ENCODE peak calls at places on chromosomes 2 and 18, in four cellular contexts. I, R, B and D are unnamed samples.

GRCh38 chr2:89767581-89768435 is 1076.3 kb downstream of the RPIA start:
- DNase-seq in I (no peak), R (no peak), B (no peak), D (no peak)

GRCh38 chr2:109203246-109204011 is 74.4 kb downstream of the SH3RF3 start:
- DNase-seq in I (no peak), R (no peak), B (no peak), D (no peak)

GRCh38 chr2:199861116-199861774 is 10.3 kb upstream of the FTCDNL1 start:
- DNase-seq in I (peak; percentile 51), R (no peak), B (no peak), D (no peak)

GRCh38 chr18:54411781-54412180 is 54.1 kb downstream of the C18orf54 start:
- DNase-seq in I (no peak), R (no peak), B (no peak), D (no peak)

GRCh38 chr18:75582406-75582821 is 154.9 kb upstream of the SMIM21 start:
- DNase-seq in I (peak; percentile 1), R (no peak), B (no peak), D (no peak)

GRCh38 chr2:217551229-217551909 is 451.4 kb downstream of the TNS1 start:
- DNase-seq in I (no peak), R (no peak), B (no peak), D (no peak)

GRCh38 chr2:119389615-119390306 is 23.0 kb downstream of the DBI start:
- DNase-seq in I (peak; percentile 84), R (no peak), B (no peak), D (no peak)

GRCh38 chr2:147182260-147182659 is 662.6 kb upstream of the ACVR2A start:
- DNase-seq in I (peak; percentile 9), R (peak; percentile 22), B (peak; percentile 30), D (peak; percentile 72)

GRCh38 chr2:157809212-157809611 is 66.9 kb downstream of the ACVR1 start:
- DNase-seq in I (peak; percentile 60), R (no peak), B (no peak), D (no peak)

GRCh38 chr2:75055820-75056675 is 97.6 kb downstream of the POLE4 start:
- DNase-seq in I (no peak), R (no peak), B (no peak), D (no peak)

GRCh38 chr2:216307496-216307895 is 64.8 kb downstream of the MARCHF4 start:
- DNase-seq in I (no peak), R (no peak), B (no peak), D (no peak)

GRCh38 chr2:218716070-218716469 is 5.4 kb downstream of the TTLL4 start:
- DNase-seq in I (peak; percentile 63), R (no peak), B (no peak), D (no peak)

GRCh38 chr2:201579536-201579935 is 63.8 kb downstream of the TMEM237 start:
- DNase-seq in I (no peak), R (no peak), B (no peak), D (no peak)

GRCh38 chr2:24380687-24381271 is 20.4 kb upstream of the ITSN2 start:
- DNase-seq in I (no peak), R (no peak), B (no peak), D (no peak)

GRCh38 chr18:30622635-30623034 is 419.9 kb downstream of the DSC3 start:
- DNase-seq in I (no peak), R (no peak), B (no peak), D (no peak)

GRCh38 chr2:6417050-6417449 is 448.7 kb downstream of the CMPK2 start:
- DNase-seq in I (no peak), R (no peak), B (no peak), D (no peak)

GRCh38 chr2:189409647-189410046 is 31.6 kb upstream of the WDR75 start:
- DNase-seq in I (no peak), R (no peak), B (no peak), D (no peak)

GRCh38 chr2:149767516-149767974 is 180.0 kb upstream of the MMADHC start:
- DNase-seq in I (peak; percentile 62), R (no peak), B (no peak), D (no peak)

GRCh38 chr2:151638188-151638933 is 95.9 kb downstream of the NEB start:
- DNase-seq in I (no peak), R (peak; percentile 30), B (peak; percentile 4), D (peak; percentile 55)

GRCh38 chr2:237202288-237203030 is 116.8 kb downstream of the COPS8 start:
- DNase-seq in I (no peak), R (no peak), B (no peak), D (no peak)

GRCh38 chr2:25493207-25493606 is 151.5 kb upstream of the DNMT3A start:
- DNase-seq in I (no peak), R (no peak), B (no peak), D (no peak)

GRCh38 chr18:77007251-77007650 is 125.3 kb downstream of the MBP start:
- DNase-seq in I (no peak), R (no peak), B (no peak), D (no peak)